ENCODE peak calls at places on chromosomes 6 and 20, in five cellular contexts. G is adrenal gland, R is uterus, Q is sigmoid colon, I is transverse colon. J is an unnamed sample.

GRCh38 chr6:5457036-5457435 is 195.7 kb downstream of the FARS2 start:
- DNase-seq in R (no peak), G (no peak), Q (no peak), I (no peak), J (no peak)

GRCh38 chr20:24497851-24498250 is 28.4 kb downstream of the SYNDIG1 start:
- DNase-seq in R (no peak), G (no peak), I (no peak), Q (peak; percentile 42), J (no peak)

GRCh38 chr20:37192137-37192854 is 12.9 kb upstream of the MROH8 start:
- DNase-seq in I (peak; percentile 89), G (peak; percentile 90), R (peak; percentile 86), Q (peak; percentile 95), J (peak; percentile 90)

GRCh38 chr20:8082999-8083398 is 49.1 kb upstream of the PLCB1 start:
- DNase-seq in R (peak; percentile 26), I (no peak), G (peak; percentile 52), Q (no peak), J (no peak)

GRCh38 chr6:13318821-13319220 is 9.5 kb downstream of the TBC1D7 start:
- DNase-seq in R (no peak), G (no peak), Q (no peak), I (no peak), J (no peak)

GRCh38 chr6:46788791-46789190 is 4.4 kb upstream of the MEP1A start:
- DNase-seq in Q (no peak), R (no peak), I (no peak), G (no peak), J (no peak)

GRCh38 chr6:128311944-128312570 is 208.3 kb downstream of the PTPRK start:
- DNase-seq in Q (no peak), R (no peak), I (no peak), G (no peak), J (no peak)

GRCh38 chr20:36859282-36859555 is 16.7 kb upstream of the TLDC2 start:
- DNase-seq in I (no peak), G (peak; percentile 55), Q (no peak), R (no peak), J (no peak)

GRCh38 chr6:139625081-139625939 is 250.9 kb upstream of the CITED2 start:
- DNase-seq in R (no peak), Q (no peak), I (no peak), G (no peak), J (no peak)

GRCh38 chr6:26657268-26657667 is 2.3 kb downstream of the ZNF322 start:
- DNase-seq in Q (no peak), I (no peak), G (no peak), R (no peak), J (no peak)

GRCh38 chr20:16011061-16011460 is 562.2 kb downstream of the KIF16B start:
- DNase-seq in R (no peak), G (no peak), Q (no peak), I (no peak), J (no peak)

GRCh38 chr6:135162678-135163439 is 18.2 kb upstream of the MYB start:
- DNase-seq in G (no peak), R (no peak), Q (no peak), I (peak; percentile 49), J (no peak)

GRCh38 chr6:163335671-163336545 is 78.6 kb upstream of the QKI start:
- DNase-seq in I (no peak), G (peak; percentile 40), Q (peak; percentile 78), R (peak; percentile 43), J (peak; percentile 88)

GRCh38 chr6:570812-571211 is 86.1 kb downstream of the HUS1B start:
- DNase-seq in R (no peak), G (no peak), I (no peak), Q (no peak), J (no peak)

GRCh38 chr20:1661542-1662299 is 4.1 kb upstream of the SIRPG start:
- DNase-seq in R (no peak), G (no peak), Q (no peak), I (no peak), J (no peak)

GRCh38 chr20:53750827-53751393 is 157.3 kb upstream of the ZNF217 start:
- DNase-seq in Q (peak; percentile 73), I (peak; percentile 22), G (no peak), R (peak; percentile 57), J (no peak)

GRCh38 chr6:91781946-91782345 is 1195.1 kb upstream of the MAP3K7 start:
- DNase-seq in Q (no peak), I (no peak), R (no peak), G (no peak), J (peak; percentile 15)

GRCh38 chr6:85675030-85675819 is 32.5 kb upstream of the SYNCRIP start:
- DNase-seq in R (no peak), Q (no peak), G (no peak), I (peak; percentile 23), J (no peak)

GRCh38 chr6:38867726-38868125 is 152.6 kb downstream of the DNAH8 start:
- DNase-seq in Q (no peak), G (no peak), R (no peak), I (no peak), J (no peak)

GRCh38 chr20:11766961-11767360 is 150.7 kb upstream of the BTBD3 start:
- DNase-seq in Q (no peak), R (no peak), G (no peak), I (no peak), J (no peak)

GRCh38 chr6:37258716-37259115 is 772 bp upstream of the TMEM217 start:
- DNase-seq in Q (no peak), I (no peak), G (no peak), R (no peak), J (no peak)

GRCh38 chr6:64831680-64832079 is 875.3 kb downstream of the EYS start:
- DNase-seq in G (no peak), R (no peak), I (no peak), Q (no peak), J (no peak)

GRCh38 chr6:113755449-113756289 is 101.5 kb upstream of the MARCKS start:
- DNase-seq in R (no peak), I (peak; percentile 14), G (no peak), Q (no peak), J (no peak)

GRCh38 chr6:7051780-7052440 is 55.9 kb upstream of the RREB1 start:
- DNase-seq in I (peak; percentile 74), R (peak; percentile 29), Q (peak; percentile 77), G (peak; percentile 62), J (peak; percentile 55)

GRCh38 chr6:106802141-106802540 is 172.4 kb downstream of the CD24 start:
- DNase-seq in G (no peak), R (no peak), Q (no peak), I (no peak), J (no peak)

DNA sequence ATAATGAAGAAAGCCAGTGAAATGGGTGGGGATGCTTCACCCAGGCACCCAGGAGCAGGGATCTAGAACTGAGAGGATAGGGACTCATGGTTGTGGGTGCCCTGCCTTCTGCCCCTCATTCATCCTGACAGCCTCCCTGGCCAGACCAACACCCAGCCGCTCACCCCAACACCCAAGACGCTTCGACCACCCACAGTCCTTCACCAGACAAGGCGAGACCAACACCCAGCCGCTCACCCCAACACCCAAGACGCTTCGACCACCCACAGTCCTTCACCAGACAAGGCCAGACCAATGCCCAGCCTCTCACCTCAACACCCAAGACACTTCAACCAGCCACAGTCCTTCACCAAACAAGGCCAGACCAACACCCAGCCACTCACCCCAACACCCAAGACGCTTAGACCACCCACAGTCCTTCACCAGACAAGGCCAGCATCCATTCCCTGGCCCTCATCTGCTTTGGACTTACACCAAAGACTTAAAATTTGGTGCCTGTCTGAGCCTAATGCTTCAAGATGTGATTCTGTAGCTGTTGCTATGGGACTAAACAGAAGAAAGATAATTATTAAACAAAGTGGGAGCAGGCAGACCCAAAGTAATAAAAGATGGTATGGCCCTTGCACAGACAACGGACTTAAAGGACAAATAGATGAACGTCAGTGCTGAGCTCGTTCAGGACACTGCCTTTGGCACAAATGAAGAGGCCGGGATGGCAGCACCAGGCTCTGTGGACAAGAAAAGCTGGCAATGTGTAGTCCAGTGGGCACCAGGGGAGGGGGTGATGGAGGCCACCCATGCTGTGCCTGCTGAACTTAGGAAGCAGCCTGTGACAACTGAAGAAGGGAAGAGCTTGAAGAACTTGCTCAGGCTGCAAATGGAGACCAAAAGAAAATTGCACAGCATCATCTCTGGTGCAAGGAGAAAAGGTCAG is 131.3 kb downstream of the ANKRD60 start:
- DNase-seq in R (no peak), Q (no peak), G (no peak), I (no peak), J (no peak)
- H3K27me3 ChIP-seq in R (no peaks in the 10 kb centered on the region), Q (no peaks in the 10 kb centered on the region), G (no peaks in the 10 kb centered on the region), I (no peaks in the 10 kb centered on the region), J (peaks cover 42% of the 10 kb centered on the region)

GRCh38 chr6:56655250-56655649 is 12.6 kb upstream of the DST start:
- DNase-seq in G (no peak), R (no peak), I (no peak), Q (no peak), J (no peak)
- H3K4me1 ChIP-seq in G (peaks cover 21% of the 10 kb centered on the region), R (no peaks in the 10 kb centered on the region), I (peaks cover 32% of the 10 kb centered on the region), Q (peaks cover 62% of the 10 kb centered on the region), J (peaks cover 68% of the 10 kb centered on the region)

GRCh38 chr6:133959667-133960368 is 6.8 kb downstream of the TBPL1 start:
- DNase-seq in Q (no peak), G (no peak), I (no peak), R (no peak), J (no peak)

GRCh38 chr6:133956413-133957049 is 3.5 kb downstream of the TBPL1 start:
- DNase-seq in R (no peak), G (no peak), I (no peak), Q (no peak), J (no peak)

GRCh38 chr6:133957780-133958242 is 4.8 kb downstream of the TBPL1 start:
- DNase-seq in R (no peak), I (no peak), G (no peak), Q (no peak), J (no peak)

GRCh38 chr6:133955582-133956412 is 2.8 kb downstream of the TBPL1 start:
- DNase-seq in Q (no peak), R (no peak), G (no peak), I (no peak), J (no peak)

DNA sequence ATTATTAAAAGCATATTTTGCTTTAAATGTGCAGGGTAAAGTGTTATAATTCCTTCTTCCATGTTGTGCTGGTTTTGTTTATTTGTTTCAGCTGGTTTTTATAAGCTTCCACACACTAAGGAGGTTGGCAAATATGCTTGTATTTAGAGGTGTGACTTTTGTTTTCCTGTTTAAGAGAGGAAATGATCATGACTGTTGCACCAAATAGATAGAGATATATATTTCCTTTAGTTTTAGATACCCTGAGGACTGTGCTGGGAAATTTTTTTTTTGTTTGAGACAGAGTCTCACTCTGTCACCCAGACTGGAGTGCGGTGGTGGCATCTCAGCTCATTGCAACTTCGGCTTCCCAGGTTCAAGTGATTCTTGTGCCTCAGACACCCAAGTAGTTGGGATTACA is 5.8 kb downstream of the TBPL1 start:
- DNase-seq in R (no peak), G (no peak), I (no peak), Q (no peak), J (no peak)
- H3K27ac ChIP-seq in R (no peak overlapping the region), G (no peak overlapping the region), I (no peak overlapping the region), Q (no peak overlapping the region), J (no peak overlapping the region)

DNA sequence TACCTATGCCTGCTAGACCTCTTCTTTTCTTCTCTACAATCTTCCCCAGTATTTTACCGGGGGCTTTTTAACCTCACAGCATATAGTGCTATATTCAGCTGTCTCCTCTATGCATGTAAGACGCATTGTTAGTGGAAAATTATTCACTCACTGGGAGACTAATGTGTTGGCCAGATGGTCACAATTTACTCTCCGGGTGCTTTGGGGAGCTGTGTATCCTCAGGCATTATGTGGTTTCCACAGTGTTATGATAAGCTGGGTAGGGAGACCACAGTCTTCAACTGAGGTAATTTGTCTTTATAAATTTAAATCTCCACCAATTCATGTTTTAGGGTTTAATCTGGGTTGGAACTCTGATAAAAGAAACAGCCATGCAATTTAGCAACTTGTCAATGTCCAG is 553.9 kb upstream of the PTCHD4 start:
- DNase-seq in I (no peak), G (no peak), R (no peak), Q (no peak), J (no peak)
- H3K27me3 ChIP-seq in I (no peaks in the 10 kb centered on the region), G (no peaks in the 10 kb centered on the region), R (no peaks in the 10 kb centered on the region), Q (no peaks in the 10 kb centered on the region), J (no peaks in the 10 kb centered on the region)

J was measured in left ventricle myocardium inferior.